ENCODE peak calls at places on chromosomes 1 and 21, in four cellular contexts. W is left ventricle myocardium inferior; A is RCC 7860; B is activated CD4-positive, alpha-beta T cell treated with anti-CD3 and anti-CD28 coated beads, Interleukin-2, amount 10 ng/mL, durations not matched to agents 7 days and 5 days. K is an unnamed sample.

GRCh38 chr1:179115181-179115580 is 33.3 kb downstream of the TOR3A start:
- DNase-seq in A (no peak), B (no peak), W (no peak), K (no peak)

GRCh38 chr1:43222876-43223275 is 46.9 kb upstream of the TMEM125 start:
- DNase-seq in A (no peak), W (no peak), B (no peak), K (no peak)

GRCh38 chr1:16152521-16153087 is 3.3 kb downstream of the EPHA2 start:
- DNase-seq in B (no peak), A (peak), W (peak), K (no peak)

GRCh38 chr1:41240806-41241747 is 1.0 kb downstream of the SCMH1 start:
- DNase-seq in B (peak), W (peak), A (peak), K (peak)

GRCh38 chr1:244830639-244831038 is 4.8 kb upstream of the COX20 start:
- DNase-seq in B (no peak), A (no peak), W (no peak), K (no peak)

GRCh38 chr1:75733661-75734060 is 9.2 kb downstream of the ACADM start:
- DNase-seq in A (no peak), W (no peak), B (no peak), K (no peak)

GRCh38 chr1:111920221-111921024 is 69.0 kb downstream of the KCND3 start:
- DNase-seq in A (no peak), W (peak), B (no peak), K (peak)

GRCh38 chr21:18549214-18549905 is 145.8 kb upstream of the TMPRSS15 start:
- DNase-seq in W (no peak), B (no peak), A (no peak), K (no peak)

GRCh38 chr1:86104606-86105532 is 51.7 kb downstream of the COL24A1 start:
- DNase-seq in W (no peak), A (no peak), B (no peak), K (no peak)

GRCh38 chr1:239951518-239952130 is 140.1 kb upstream of the FMN2 start:
- DNase-seq in A (peak), B (peak), W (peak), K (peak)

GRCh38 chr1:202143011-202143767 is 1.3 kb downstream of the ARL8A start:
- DNase-seq in A (no peak), W (peak), B (no peak), K (no peak)

GRCh38 chr1:117575586-117576225 is 30.1 kb upstream of the TENT5C start:
- DNase-seq in W (no peak), B (no peak), A (no peak), K (no peak)

GRCh38 chr1:178388398-178389161 is 108.2 kb downstream of the CLEC20A start:
- DNase-seq in W (no peak), A (no peak), B (no peak), K (no peak)

K was measured in MG63.